ENCODE peak calls at places on chromosomes 5 and 9, in nine cellular contexts. N is uterus; W is GM23248; F is body of pancreas; G is left lung; T is effector memory CD4-positive, alpha-beta T cell; O is pancreas; J is substantia nigra; Q is right cardiac atrium. P is an unnamed sample.

GRCh38 chr9:114312513-114312875 is 10.4 kb upstream of the ORM1 start:
- DNase-seq in N (no peak), W (no peak), F (peak; percentile 3), G (peak; percentile 27), T (no peak), O (peak; percentile 9), J (no peak), Q (no peak), P (no peak)

GRCh38 chr5:10655041-10655685 is 91.3 kb downstream of the ANKRD33B start:
- DNase-seq in N (no peak), W (no peak), F (no peak), G (peak; percentile 19), T (no peak), O (no peak), J (no peak), Q (no peak), P (no peak)

GRCh38 chr9:37727002-37727401 is 26.6 kb upstream of the TRMT10B start:
- DNase-seq in N (no peak), W (no peak), F (no peak), G (no peak), T (no peak), O (no peak), J (no peak), Q (no peak), P (no peak)

GRCh38 chr9:69874301-69875060 is 53.9 kb downstream of the CFAP95 start:
- DNase-seq in N (no peak), W (peak; percentile 57), F (no peak), G (no peak), T (no peak), O (no peak), J (no peak), Q (no peak), P (no peak)

GRCh38 chr5:28512648-28513047 is 1474.3 kb upstream of the CDH9 start:
- DNase-seq in N (no peak), W (no peak), F (no peak), G (no peak), T (no peak), O (no peak), J (no peak), Q (no peak), P (no peak)

GRCh38 chr5:138180183-138180782 is 1.4 kb downstream of the KIF20A start:
- DNase-seq in N (no peak), W (peak; percentile 71), F (no peak), G (no peak), T (no peak), O (no peak), J (no peak), Q (no peak), P (no peak)

GRCh38 chr5:51391175-51391574 is 7.9 kb downstream of the ISL1 start:
- DNase-seq in N (no peak), W (no peak), F (no peak), G (no peak), T (no peak), O (no peak), J (no peak), Q (no peak), P (no peak)

GRCh38 chr5:54659651-54660050 is 142.1 kb downstream of the SNX18 start:
- DNase-seq in N (no peak), W (peak; percentile 65), F (no peak), G (no peak), T (no peak), O (no peak), J (no peak), Q (no peak), P (no peak)

GRCh38 chr5:137078171-137078665 is 420.9 kb downstream of the SPOCK1 start:
- DNase-seq in N (no peak), W (peak; percentile 52), F (no peak), G (no peak), T (no peak), O (no peak), J (no peak), Q (no peak), P (no peak)

GRCh38 chr5:33379757-33380156 is 61.0 kb upstream of the TARS1 start:
- DNase-seq in N (no peak), W (peak; percentile 44), F (no peak), G (no peak), T (no peak), O (no peak), J (no peak), Q (no peak), P (no peak)

GRCh38 chr5:177018341-177018740 is 4.2 kb upstream of the ZNF346 start:
- DNase-seq in N (no peak), W (no peak), F (no peak), G (no peak), T (no peak), O (no peak), J (no peak), Q (no peak), P (no peak)

GRCh38 chr5:173923236-173924104 is 35.3 kb downstream of the CPEB4 start:
- DNase-seq in N (no peak), W (peak; percentile 45), F (no peak), G (no peak), T (no peak), O (no peak), J (no peak), Q (no peak), P (no peak)

GRCh38 chr5:370311-370958 is 48.9 kb downstream of the AHRR start:
- DNase-seq in N (no peak), W (no peak), F (no peak), G (no peak), T (no peak), O (no peak), J (no peak), Q (no peak), P (peak; percentile 3)

GRCh38 chr9:6920040-6920439 is 162.3 kb downstream of the KDM4C start:
- DNase-seq in N (no peak), W (peak; percentile 58), F (no peak), G (no peak), T (no peak), O (no peak), J (no peak), Q (no peak), P (no peak)

GRCh38 chr5:124919752-124920151 is 173.3 kb upstream of the ZNF608 start:
- DNase-seq in N (no peak), W (no peak), F (no peak), G (no peak), T (no peak), O (no peak), J (no peak), Q (no peak), P (no peak)
- H3K27ac ChIP-seq in N (no peak overlapping the region), W (no peak overlapping the region), F (no peak overlapping the region), G (no peak overlapping the region), T (no peak overlapping the region), O (no peak overlapping the region), J (peak overlapping the region; percentile 46), Q (no peak overlapping the region), P (no peak overlapping the region)

DNA sequence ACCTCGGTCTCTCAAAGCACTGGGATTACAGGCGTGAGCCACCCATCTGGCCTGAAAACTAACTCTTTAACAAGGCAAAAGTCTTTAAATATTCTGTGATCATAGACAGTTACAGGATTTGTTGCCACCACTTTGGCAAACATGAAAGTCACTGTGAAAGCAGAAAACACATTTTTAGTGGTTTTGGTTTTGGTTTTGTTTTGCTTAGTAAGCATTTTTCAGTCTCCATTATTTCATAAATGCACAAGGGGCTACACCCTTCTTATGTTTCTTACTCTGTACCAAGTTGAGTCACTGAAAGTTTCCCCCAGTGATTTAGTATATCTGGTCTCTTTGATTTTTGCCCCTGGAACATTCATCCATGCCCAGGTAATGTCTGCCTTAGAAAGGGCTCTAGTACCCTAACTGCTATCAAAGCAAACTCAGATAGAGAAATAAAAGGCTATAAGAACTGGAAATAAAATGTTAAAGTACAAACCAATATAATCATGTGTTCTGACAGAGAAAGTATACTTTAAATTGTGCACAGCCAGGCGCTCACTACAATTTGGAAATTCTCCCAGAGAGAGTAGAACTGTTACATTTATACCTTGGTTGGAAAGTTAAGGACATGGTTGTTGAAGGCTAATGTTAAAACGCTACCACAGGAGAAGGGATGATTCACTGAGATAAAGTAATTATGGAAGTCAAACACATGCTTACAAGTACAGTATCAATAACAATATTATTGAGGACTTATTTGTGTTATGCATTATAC is 1022.5 kb upstream of the DMAC1 start:
- DNase-seq in N (no peak), W (no peak), F (no peak), G (no peak), T (no peak), O (no peak), J (no peak), Q (no peak), P (no peak)
- H3K27ac ChIP-seq in N (no peak overlapping the region), W (no peak overlapping the region), F (peak overlapping the region; percentile 36), G (no peak overlapping the region), T (no peak overlapping the region), O (no peak overlapping the region), J (no peak overlapping the region), Q (no peak overlapping the region), P (no peak overlapping the region)

DNA sequence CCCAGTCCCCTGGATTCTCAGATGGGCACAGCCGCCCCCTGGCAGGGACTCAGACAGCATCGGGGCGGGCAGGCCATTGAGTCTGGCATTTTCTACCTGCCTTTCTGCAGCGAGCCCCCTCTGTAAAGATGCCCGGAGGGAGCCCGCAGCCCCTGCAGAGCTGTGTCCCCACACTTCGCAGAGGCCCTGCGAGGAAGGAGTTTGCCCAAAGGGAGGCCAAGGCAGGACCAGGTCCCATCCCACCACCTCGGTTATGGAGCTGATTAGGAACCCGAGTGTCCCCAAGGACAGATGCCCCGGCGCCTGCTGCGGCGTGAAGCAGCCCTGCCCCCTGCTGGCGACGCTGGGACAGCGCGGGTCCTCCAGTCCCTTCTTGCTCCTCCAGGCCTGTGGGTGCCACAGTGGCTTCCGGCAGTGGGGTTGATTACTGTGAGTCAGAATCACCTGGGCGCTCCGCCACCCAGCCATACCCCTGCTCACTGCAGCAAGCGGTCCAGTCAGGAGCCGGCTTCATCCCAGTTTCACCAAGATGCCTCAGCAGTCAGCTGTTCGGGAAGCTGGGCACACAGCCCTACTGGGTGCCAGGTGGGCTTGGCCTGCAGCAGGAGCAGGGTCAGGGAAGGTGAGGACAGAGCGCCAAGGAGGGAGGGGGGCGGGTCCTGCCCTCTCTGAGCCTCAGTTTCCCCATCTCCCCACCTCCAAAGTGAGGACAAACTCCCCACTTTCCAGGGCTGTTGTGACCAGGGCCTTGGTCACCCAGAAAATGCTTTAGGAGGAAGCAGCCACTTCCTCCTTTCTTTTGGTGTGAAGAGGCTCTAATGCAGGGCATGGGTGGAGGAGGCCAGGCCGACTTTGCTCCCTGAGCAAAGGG is 117.1 kb downstream of the RXRA start:
- DNase-seq in N (peak; percentile 87), W (peak; percentile 96), F (peak; percentile 98), G (peak; percentile 90), T (peak; percentile 80), O (peak; percentile 84), J (peak; percentile 64), Q (peak; percentile 84), P (peak; percentile 90)
- H3K27ac ChIP-seq in N (no peak overlapping the region), W (peak overlapping the region; percentile 44), F (peak overlapping the region; percentile 59), G (no peak overlapping the region), T (no peak overlapping the region), O (peak overlapping the region; percentile 28), J (no peak overlapping the region), Q (no peak overlapping the region), P (no peak overlapping the region)

DNA sequence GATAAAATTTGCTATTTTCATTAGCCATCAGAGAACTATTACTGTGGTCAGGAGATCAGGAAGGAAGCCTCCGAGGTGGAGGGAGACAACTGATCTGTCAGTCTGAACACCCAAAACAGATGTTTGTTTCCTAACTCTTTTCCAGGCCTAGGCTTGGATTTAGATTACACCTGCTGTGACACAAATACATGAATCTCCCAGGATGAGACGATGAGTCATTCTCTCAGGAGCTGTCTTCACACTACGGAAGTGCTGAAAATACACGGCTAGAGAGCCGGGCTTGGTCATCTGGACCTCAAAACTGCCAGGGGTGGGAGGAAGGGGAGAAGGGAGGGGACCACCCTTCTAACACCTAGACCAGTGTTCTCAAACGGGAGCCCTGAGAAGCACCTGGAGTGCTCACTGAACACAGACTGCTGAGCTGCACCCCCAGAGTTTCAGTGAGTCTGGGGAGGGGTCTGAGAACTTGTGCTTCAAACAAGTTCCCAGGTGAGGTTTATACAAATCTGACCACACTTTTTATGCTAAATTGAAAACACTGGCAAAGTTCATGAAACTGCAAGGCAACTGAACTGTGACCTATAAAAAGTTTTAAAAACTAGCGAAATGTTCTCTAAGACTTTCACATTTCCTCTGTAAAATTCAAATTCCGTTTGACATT is 80.3 kb upstream of the EQTN start:
- DNase-seq in N (no peak), W (no peak), F (no peak), G (no peak), T (no peak), O (no peak), J (no peak), Q (no peak), P (no peak)
- H3K27ac ChIP-seq in N (peak overlapping the region; percentile 43), W (no peak overlapping the region), F (no peak overlapping the region), G (no peak overlapping the region), T (no peak overlapping the region), O (no peak overlapping the region), J (no peak overlapping the region), Q (no peak overlapping the region), P (no peak overlapping the region)